ENCODE peak calls at places on chromosomes 11 and 22, in ten cellular contexts. P is EH; A is SK-MEL-5; C is upper lobe of left lung; R is AG04450; S is HT1080; O is SHP77; X is astrocyte of the spinal cord; W is CD4-positive, CD25-positive, alpha-beta regulatory T cell; E is Peyer's patch. Q is an unnamed sample.

GRCh38 chr11:1076061-1076665 is 1.5 kb downstream of the MUC2 start:
- DNase-seq in P (no peak), A (no peak), C (no peak), R (no peak), S (no peak), O (no peak), X (no peak), W (no peak), E (no peak), Q (no peak)

GRCh38 chr22:26109686-26110315 is 59.5 kb upstream of the SEZ6L start:
- DNase-seq in P (no peak), A (no peak), C (no peak), R (no peak), S (no peak), O (no peak), X (no peak), W (no peak), E (no peak), Q (no peak)

GRCh38 chr22:48919187-48919590 is 908.5 kb downstream of the BRD1 start:
- DNase-seq in P (no peak), A (no peak), C (no peak), R (no peak), S (no peak), O (peak), X (no peak), W (no peak), E (no peak), Q (no peak)

GRCh38 chr11:102577182-102577581 is 46.6 kb upstream of the MMP7 start:
- DNase-seq in P (peak), A (no peak), C (no peak), R (no peak), S (peak), O (no peak), X (no peak), W (no peak), E (no peak), Q (no peak)

GRCh38 chr22:32327596-32328171 is 30.0 kb upstream of the RFPL3 start:
- DNase-seq in P (no peak), A (no peak), C (no peak), R (no peak), S (no peak), O (no peak), X (no peak), W (no peak), E (peak), Q (peak)

GRCh38 chr11:69456712-69457111 is 24.8 kb upstream of the LINC01488 start:
- DNase-seq in P (no peak), A (no peak), C (no peak), R (no peak), S (no peak), O (no peak), X (no peak), W (no peak), E (no peak), Q (no peak)

GRCh38 chr22:41857160-41857859 is 24.4 kb downstream of the SREBF2 start:
- DNase-seq in P (peak), A (peak), C (peak), R (no peak), S (peak), O (peak), X (peak), W (peak), E (no peak), Q (no peak)

GRCh38 chr22:39319284-39320170 is at the start of gene RPL3:
- DNase-seq in P (peak), A (peak), C (peak), R (peak), S (peak), O (peak), X (peak), W (peak), E (peak), Q (peak)

GRCh38 chr11:127521413-127521812 is 520.8 kb upstream of the KIRREL3 start:
- DNase-seq in P (peak), A (no peak), C (no peak), R (peak), S (peak), O (no peak), X (peak), W (no peak), E (no peak), Q (no peak)

GRCh38 chr11:19519912-19520641 is 192.6 kb upstream of the NAV2 start:
- DNase-seq in P (peak), A (no peak), C (no peak), R (no peak), S (no peak), O (no peak), X (no peak), W (no peak), E (no peak), Q (no peak)

GRCh38 chr11:102293873-102294601 is 23.2 kb upstream of the BIRC3 start:
- DNase-seq in P (peak), A (peak), C (no peak), R (no peak), S (peak), O (peak), X (peak), W (peak), E (no peak), Q (no peak)

Q was measured in ureter.